ENCODE peak calls at places on chromosomes 6 and 20, in six cellular contexts. T is brain microvascular endothelial cell; F is CD4-positive, alpha-beta memory T cell; V is psoas muscle; G is stomach; C is hepatocyte. Q is an unnamed sample.

GRCh38 chr6:164870175-164870574 is 439.2 kb downstream of the C6orf118 start:
- DNase-seq in T (no peak), F (no peak), V (no peak), G (no peak), C (no peak), Q (no peak)

GRCh38 chr20:11207749-11208502 is 534.1 kb upstream of the JAG1 start:
- DNase-seq in T (peak; percentile 81), F (no peak), V (no peak), G (peak; percentile 67), C (peak; percentile 80), Q (no peak)

GRCh38 chr6:169724554-169725269 is 412 bp upstream of the PHF10 start:
- DNase-seq in T (no peak), F (peak; percentile 63), V (peak; percentile 52), G (peak; percentile 55), C (peak; percentile 88), Q (peak; percentile 37)

GRCh38 chr6:40362859-40363258 is 224.3 kb downstream of the LRFN2 start:
- DNase-seq in T (no peak), F (no peak), V (no peak), G (no peak), C (no peak), Q (no peak)

GRCh38 chr20:33647603-33648395 is 14.3 kb upstream of the C20orf144 start:
- DNase-seq in T (peak; percentile 74), F (no peak), V (no peak), G (peak; percentile 59), C (no peak), Q (no peak)

GRCh38 chr6:108435391-108435790 is 125.3 kb upstream of the FOXO3 start:
- DNase-seq in T (no peak), F (no peak), V (no peak), G (no peak), C (no peak), Q (no peak)

GRCh38 chr6:109345986-109346385 is 36.3 kb downstream of the CD164 start:
- DNase-seq in T (no peak), F (no peak), V (no peak), G (no peak), C (no peak), Q (no peak)

GRCh38 chr20:8151371-8151770 is 19.3 kb downstream of the PLCB1 start:
- DNase-seq in T (no peak), F (no peak), V (no peak), G (no peak), C (no peak), Q (no peak)

GRCh38 chr6:169959129-169960002 is 207.9 kb downstream of the ERMARD start:
- DNase-seq in T (no peak), F (peak; percentile 7), V (no peak), G (peak; percentile 53), C (no peak), Q (no peak)

GRCh38 chr6:95670011-95670463 is 92.7 kb downstream of the MANEA start:
- DNase-seq in T (no peak), F (no peak), V (peak; percentile 7), G (no peak), C (no peak), Q (no peak)

GRCh38 chr6:43951063-43951755 is 176.0 kb downstream of the MRPL14 start:
- DNase-seq in T (no peak), F (no peak), V (peak; percentile 61), G (peak; percentile 87), C (peak; percentile 85), Q (peak; percentile 55)

GRCh38 chr20:20181322-20181721 is 129.0 kb downstream of the CFAP61 start:
- DNase-seq in T (no peak), F (peak; percentile 7), V (no peak), G (no peak), C (no peak), Q (no peak)

GRCh38 chr20:58623579-58624473 is 27.3 kb upstream of the STX16 start:
- DNase-seq in T (peak; percentile 96), F (no peak), V (peak; percentile 77), G (no peak), C (peak; percentile 89), Q (peak; percentile 87)

GRCh38 chr6:5986847-5987246 is 19.9 kb downstream of the NRN1 start:
- DNase-seq in T (no peak), F (no peak), V (no peak), G (no peak), C (no peak), Q (no peak)

GRCh38 chr6:129644567-129645015 is 65.4 kb downstream of the ARHGAP18 start:
- DNase-seq in T (no peak), F (no peak), V (no peak), G (no peak), C (no peak), Q (no peak)

GRCh38 chr6:129641344-129641743 is 68.6 kb downstream of the ARHGAP18 start:
- DNase-seq in T (peak; percentile 37), F (no peak), V (no peak), G (no peak), C (no peak), Q (no peak)

GRCh38 chr6:129645371-129646139 is 64.4 kb downstream of the ARHGAP18 start:
- DNase-seq in T (no peak), F (no peak), V (no peak), G (no peak), C (no peak), Q (no peak)

GRCh38 chr6:129643968-129644367 is 66.0 kb downstream of the ARHGAP18 start:
- DNase-seq in T (no peak), F (no peak), V (no peak), G (no peak), C (no peak), Q (no peak)

GRCh38 chr6:129642322-129642721 is 67.7 kb downstream of the ARHGAP18 start:
- DNase-seq in T (no peak), F (no peak), V (no peak), G (no peak), C (no peak), Q (no peak)
- H3K27ac ChIP-seq in T (no peak overlapping the region), F (no peak overlapping the region), V (no peak overlapping the region), G (no peak overlapping the region), C (no peak overlapping the region), Q (no peak overlapping the region)

GRCh38 chr6:97524846-97525245 is 241.8 kb upstream of the MMS22L start:
- DNase-seq in T (no peak), F (no peak), V (no peak), G (no peak), C (no peak), Q (no peak)
- H3K27ac ChIP-seq in T (no peak overlapping the region), F (no peak overlapping the region), V (no peak overlapping the region), G (no peak overlapping the region), C (no peak overlapping the region), Q (no peak overlapping the region)

GRCh38 chr6:158021376-158021775 is 39.7 kb downstream of the SYNJ2 start:
- DNase-seq in T (no peak), F (no peak), V (no peak), G (no peak), C (no peak), Q (no peak)

GRCh38 chr6:158020272-158020711 is 38.6 kb downstream of the SYNJ2 start:
- DNase-seq in T (no peak), F (no peak), V (no peak), G (no peak), C (no peak), Q (no peak)

GRCh38 chr6:158021814-158022748 is 40.4 kb downstream of the SYNJ2 start:
- DNase-seq in T (no peak), F (no peak), V (no peak), G (no peak), C (peak; percentile 3), Q (no peak)

GRCh38 chr6:158019416-158019815 is 37.8 kb downstream of the SYNJ2 start:
- DNase-seq in T (no peak), F (no peak), V (no peak), G (no peak), C (no peak), Q (no peak)

GRCh38 chr6:158020811-158021210 is 39.1 kb downstream of the SYNJ2 start:
- DNase-seq in T (no peak), F (no peak), V (no peak), G (no peak), C (no peak), Q (no peak)
- H3K27ac ChIP-seq in T (no peak overlapping the region), F (no peak overlapping the region), V (no peak overlapping the region), G (peak overlapping the region; percentile 77), C (no peak overlapping the region), Q (no peak overlapping the region)

DNA sequence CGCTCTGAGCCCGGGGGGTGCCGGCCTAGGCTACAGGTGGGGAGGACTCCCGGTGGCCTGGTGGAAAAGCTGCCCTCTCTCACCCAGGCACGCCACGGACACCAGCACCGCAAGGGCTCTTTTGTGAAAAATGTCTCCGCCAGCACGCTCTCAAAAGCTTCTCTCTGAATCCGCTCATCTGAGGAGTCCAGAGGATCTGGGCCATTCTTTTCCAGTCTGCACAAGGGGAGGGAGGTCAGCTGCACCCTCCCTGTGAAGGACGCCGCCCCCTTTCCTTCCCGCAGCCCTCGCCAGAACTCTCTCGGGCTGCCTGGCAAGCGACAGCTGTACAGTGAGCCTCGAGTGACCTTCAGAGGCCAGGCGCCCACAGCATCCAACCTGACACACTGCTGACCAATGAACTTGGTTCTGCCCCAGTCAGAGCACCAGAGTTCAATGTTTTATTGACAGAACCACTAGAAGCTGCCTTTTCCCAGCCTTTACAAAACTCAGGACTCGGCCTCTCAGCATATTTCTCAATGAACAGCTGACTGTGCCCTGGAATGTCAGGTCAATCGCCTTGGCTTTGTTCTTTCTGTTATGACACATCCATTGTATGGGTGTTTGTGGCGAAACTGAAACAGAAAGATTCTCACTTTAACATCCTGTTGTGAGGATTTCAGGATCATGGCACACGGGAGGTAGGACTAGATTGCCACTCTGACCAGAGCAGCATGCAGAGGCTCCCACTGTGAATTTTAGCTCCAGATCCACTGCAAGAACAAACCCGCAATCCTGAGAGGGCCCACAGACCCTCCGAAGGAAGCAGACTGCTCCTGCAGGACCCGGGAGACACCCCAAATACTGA is 26.7 kb downstream of the SERPINB9 start:
- DNase-seq in T (peak; percentile 93), F (no peak), V (peak; percentile 71), G (peak; percentile 57), C (peak; percentile 75), Q (peak; percentile 60)
- H3K27ac ChIP-seq in T (peak overlapping the region; percentile 80), F (peak overlapping the region; percentile 72), V (peak overlapping the region; percentile 64), G (peak overlapping the region; percentile 84), C (peak overlapping the region; percentile 80), Q (peak overlapping the region; percentile 71)

DNA sequence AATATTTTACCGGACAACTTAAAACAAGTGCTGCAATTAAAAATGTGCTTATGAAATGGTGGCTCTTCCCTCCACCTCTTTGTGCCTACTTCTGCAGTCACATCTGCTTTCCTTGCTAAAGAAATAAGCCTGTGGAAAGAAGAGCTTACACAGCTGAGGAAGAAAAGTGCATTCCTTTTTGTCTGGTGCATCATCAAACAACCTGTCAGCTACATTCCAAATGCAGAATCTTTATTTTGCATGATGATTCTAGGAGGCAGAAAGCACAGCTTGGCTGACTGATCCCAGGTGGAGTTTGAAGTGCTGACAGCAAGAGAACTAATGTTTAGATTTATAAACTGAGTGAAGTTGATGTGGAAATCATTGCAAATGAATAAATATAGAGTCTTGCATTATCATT is 223.2 kb upstream of the MCHR2 start:
- DNase-seq in T (no peak), F (no peak), V (no peak), G (no peak), C (no peak), Q (no peak)
- H3K27ac ChIP-seq in T (no peak overlapping the region), F (no peak overlapping the region), V (no peak overlapping the region), G (no peak overlapping the region), C (no peak overlapping the region), Q (no peak overlapping the region)

DNA sequence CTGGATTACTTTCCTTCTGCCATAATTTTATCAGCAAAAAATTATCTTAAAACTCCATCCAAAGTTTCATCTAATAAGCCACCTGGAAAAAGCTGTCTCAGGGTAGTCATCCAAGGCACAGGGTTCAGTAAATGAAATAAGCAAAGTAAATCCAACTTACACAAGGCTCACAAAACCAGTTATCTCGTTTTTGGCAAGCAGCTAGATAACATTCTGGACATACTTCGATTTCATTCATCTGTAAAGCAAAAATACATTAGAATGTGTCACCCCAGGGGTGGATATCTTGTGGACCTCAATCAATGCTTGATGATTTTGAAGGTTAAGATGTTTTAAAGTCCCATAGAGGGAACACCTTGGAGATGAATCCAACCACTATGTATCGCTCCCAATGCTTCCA is 73.1 kb downstream of the ZMYND8 start:
- DNase-seq in T (no peak), F (no peak), V (no peak), G (no peak), C (no peak), Q (no peak)
- H3K27ac ChIP-seq in T (no peak overlapping the region), F (no peak overlapping the region), V (no peak overlapping the region), G (no peak overlapping the region), C (no peak overlapping the region), Q (no peak overlapping the region)